ENCODE peak calls at places on chromosomes 4 and X, in four cellular contexts. One of them, this sample, is unnamed.

GRCh38 chr4:139022835-139023234 is 7.3 kb downstream of the NOCT start:
- DNase-seq in hippocampal formation: no peak
- DNase-seq in AG04450: no peak
- DNase-seq in activated CD4-positive, alpha-beta T cell treated with anti-CD3 and anti-CD28 coated beads for 1 hour: no peak
- DNase-seq in this sample: no peak

GRCh38 chr4:184330008-184330400 is 112.3 kb upstream of the ENPP6 start:
- DNase-seq in activated CD4-positive, alpha-beta T cell treated with anti-CD3 and anti-CD28 coated beads for 1 hour: no peak
- DNase-seq in hippocampal formation: no peak
- DNase-seq in AG04450: no peak
- DNase-seq in this sample: no peak

GRCh38 chr4:13143234-13143633 is 340.9 kb downstream of the RAB28 start:
- DNase-seq in AG04450: no peak
- DNase-seq in activated CD4-positive, alpha-beta T cell treated with anti-CD3 and anti-CD28 coated beads for 1 hour: no peak
- DNase-seq in hippocampal formation: no peak
- DNase-seq in this sample: no peak

GRCh38 chr4:17544205-17544604 is 29.2 kb downstream of the CLRN2 start:
- DNase-seq in hippocampal formation: peak
- DNase-seq in activated CD4-positive, alpha-beta T cell treated with anti-CD3 and anti-CD28 coated beads for 1 hour: no peak
- DNase-seq in AG04450: no peak
- DNase-seq in this sample: no peak

GRCh38 chrX:52359614-52360232 is 9.1 kb upstream of the XAGE2 start:
- DNase-seq in hippocampal formation: no peak
- DNase-seq in AG04450: no peak
- DNase-seq in activated CD4-positive, alpha-beta T cell treated with anti-CD3 and anti-CD28 coated beads for 1 hour: no peak
- DNase-seq in this sample: no peak

GRCh38 chr4:21304061-21304541 is 603.8 kb downstream of the PACRGL start:
- DNase-seq in activated CD4-positive, alpha-beta T cell treated with anti-CD3 and anti-CD28 coated beads for 1 hour: no peak
- DNase-seq in AG04450: no peak
- DNase-seq in hippocampal formation: no peak
- DNase-seq in this sample: no peak

GRCh38 chr4:41748788-41749445 is 392 bp upstream of the PHOX2B start:
- DNase-seq in AG04450: no peak
- DNase-seq in hippocampal formation: no peak
- DNase-seq in activated CD4-positive, alpha-beta T cell treated with anti-CD3 and anti-CD28 coated beads for 1 hour: no peak
- DNase-seq in this sample: no peak

GRCh38 chr4:188714488-188714887 is 575.2 kb downstream of the TRIML1 start:
- DNase-seq in activated CD4-positive, alpha-beta T cell treated with anti-CD3 and anti-CD28 coated beads for 1 hour: no peak
- DNase-seq in AG04450: no peak
- DNase-seq in hippocampal formation: no peak
- DNase-seq in this sample: peak

GRCh38 chrX:149497626-149498025 is 7.5 kb downstream of the IDS start:
- DNase-seq in activated CD4-positive, alpha-beta T cell treated with anti-CD3 and anti-CD28 coated beads for 1 hour: no peak
- DNase-seq in hippocampal formation: no peak
- DNase-seq in AG04450: no peak
- DNase-seq in this sample: peak

GRCh38 chrX:27597506-27597905 is 7.4 kb downstream of the DCAF8L2 start:
- DNase-seq in AG04450: no peak
- DNase-seq in activated CD4-positive, alpha-beta T cell treated with anti-CD3 and anti-CD28 coated beads for 1 hour: no peak
- DNase-seq in hippocampal formation: no peak
- DNase-seq in this sample: no peak

GRCh38 chr4:25367004-25367621 is 9.9 kb upstream of the ANAPC4 start:
- DNase-seq in AG04450: peak
- DNase-seq in hippocampal formation: peak
- DNase-seq in activated CD4-positive, alpha-beta T cell treated with anti-CD3 and anti-CD28 coated beads for 1 hour: no peak
- DNase-seq in this sample: no peak

GRCh38 chr4:7129871-7130609 is 62.2 kb upstream of the GRPEL1 start:
- DNase-seq in activated CD4-positive, alpha-beta T cell treated with anti-CD3 and anti-CD28 coated beads for 1 hour: no peak
- DNase-seq in AG04450: no peak
- DNase-seq in hippocampal formation: no peak
- DNase-seq in this sample: no peak

GRCh38 chrX:72260448-72260847 is 16.6 kb downstream of the RPS4X start:
- DNase-seq in activated CD4-positive, alpha-beta T cell treated with anti-CD3 and anti-CD28 coated beads for 1 hour: no peak
- DNase-seq in hippocampal formation: no peak
- DNase-seq in AG04450: no peak
- DNase-seq in this sample: no peak

GRCh38 chr4:90127223-90127705 is at the start of gene CCSER1:
- DNase-seq in AG04450: no peak
- DNase-seq in activated CD4-positive, alpha-beta T cell treated with anti-CD3 and anti-CD28 coated beads for 1 hour: peak
- DNase-seq in hippocampal formation: peak
- DNase-seq in this sample: no peak

GRCh38 chr4:184097240-184097619 is 120.4 kb downstream of the ENPP6 start:
- DNase-seq in activated CD4-positive, alpha-beta T cell treated with anti-CD3 and anti-CD28 coated beads for 1 hour: no peak
- DNase-seq in AG04450: no peak
- DNase-seq in hippocampal formation: no peak
- DNase-seq in this sample: no peak

GRCh38 chrX:16160729-16161128 is 6.6 kb upstream of the MAGEB17 start:
- DNase-seq in activated CD4-positive, alpha-beta T cell treated with anti-CD3 and anti-CD28 coated beads for 1 hour: no peak
- DNase-seq in AG04450: peak
- DNase-seq in hippocampal formation: no peak
- DNase-seq in this sample: no peak

GRCh38 chr4:17997129-17997528 is 24.4 kb downstream of the LCORL start:
- DNase-seq in AG04450: no peak
- DNase-seq in hippocampal formation: no peak
- DNase-seq in activated CD4-positive, alpha-beta T cell treated with anti-CD3 and anti-CD28 coated beads for 1 hour: no peak
- DNase-seq in this sample: no peak

GRCh38 chr4:105637409-105638258 is 70.9 kb downstream of the INTS12 start:
- DNase-seq in hippocampal formation: peak
- DNase-seq in activated CD4-positive, alpha-beta T cell treated with anti-CD3 and anti-CD28 coated beads for 1 hour: no peak
- DNase-seq in AG04450: no peak
- DNase-seq in this sample: no peak

GRCh38 chr4:106985830-106986229 is 50.3 kb downstream of the DKK2 start:
- DNase-seq in AG04450: no peak
- DNase-seq in hippocampal formation: no peak
- DNase-seq in activated CD4-positive, alpha-beta T cell treated with anti-CD3 and anti-CD28 coated beads for 1 hour: no peak
- DNase-seq in this sample: no peak

GRCh38 chr4:85751907-85752306 is 277.0 kb downstream of the ARHGAP24 start:
- DNase-seq in activated CD4-positive, alpha-beta T cell treated with anti-CD3 and anti-CD28 coated beads for 1 hour: no peak
- DNase-seq in hippocampal formation: no peak
- DNase-seq in AG04450: no peak
- DNase-seq in this sample: no peak

GRCh38 chrX:140439455-140439854 is 65.4 kb downstream of the SOX3 start:
- DNase-seq in hippocampal formation: no peak
- DNase-seq in AG04450: no peak
- DNase-seq in activated CD4-positive, alpha-beta T cell treated with anti-CD3 and anti-CD28 coated beads for 1 hour: no peak
- DNase-seq in this sample: no peak

GRCh38 chr4:129335263-129335662 is 239.3 kb downstream of the C4orf33 start:
- DNase-seq in hippocampal formation: no peak
- DNase-seq in activated CD4-positive, alpha-beta T cell treated with anti-CD3 and anti-CD28 coated beads for 1 hour: no peak
- DNase-seq in AG04450: no peak
- DNase-seq in this sample: no peak

GRCh38 chr4:141375855-141376254 is 155.2 kb downstream of the ZNF330 start:
- DNase-seq in hippocampal formation: no peak
- DNase-seq in AG04450: peak
- DNase-seq in activated CD4-positive, alpha-beta T cell treated with anti-CD3 and anti-CD28 coated beads for 1 hour: no peak
- DNase-seq in this sample: peak

GRCh38 chr4:21885241-21885640 is 63.3 kb downstream of the KCNIP4 start:
- DNase-seq in AG04450: no peak
- DNase-seq in activated CD4-positive, alpha-beta T cell treated with anti-CD3 and anti-CD28 coated beads for 1 hour: no peak
- DNase-seq in hippocampal formation: no peak
- DNase-seq in this sample: peak

GRCh38 chr4:53764761-53765490 is 173.6 kb upstream of the LNX1 start:
- DNase-seq in hippocampal formation: no peak
- DNase-seq in AG04450: no peak
- DNase-seq in activated CD4-positive, alpha-beta T cell treated with anti-CD3 and anti-CD28 coated beads for 1 hour: no peak
- DNase-seq in this sample: no peak

GRCh38 chrX:107118322-107119147 is at the start of gene RBM41:
- DNase-seq in activated CD4-positive, alpha-beta T cell treated with anti-CD3 and anti-CD28 coated beads for 1 hour: peak
- DNase-seq in AG04450: peak
- DNase-seq in hippocampal formation: peak
- DNase-seq in this sample: peak